ENCODE peak calls at places on chromosomes 11 and 22, in ten cellular contexts. One of them, this sample, is unnamed.

GRCh38 chr22:19886605-19887250 is 32.1 kb upstream of the GNB1L start:
- DNase-seq in fibroblast of lung: peak
- DNase-seq in PC-9: no peak
- DNase-seq in mucosa of descending colon: no peak
- DNase-seq in A549: no peak
- DNase-seq in retinal pigment epithelial cell: no peak
- DNase-seq in tibial artery: no peak
- DNase-seq in foreskin fibroblast: peak
- DNase-seq in progenitor cell of endocrine pancreas: no peak
- DNase-seq in heart left ventricle: peak
- DNase-seq in this sample: peak

GRCh38 chr22:46737976-46738641 is at the start of gene CERK:
- DNase-seq in fibroblast of lung: peak
- DNase-seq in PC-9: peak
- DNase-seq in mucosa of descending colon: peak
- DNase-seq in A549: peak
- DNase-seq in retinal pigment epithelial cell: no peak
- DNase-seq in tibial artery: peak
- DNase-seq in foreskin fibroblast: peak
- DNase-seq in progenitor cell of endocrine pancreas: peak
- DNase-seq in heart left ventricle: peak
- DNase-seq in this sample: peak

GRCh38 chr22:36870250-36870649 is 9.4 kb downstream of the NCF4 start:
- DNase-seq in fibroblast of lung: no peak
- DNase-seq in PC-9: peak
- DNase-seq in mucosa of descending colon: no peak
- DNase-seq in A549: peak
- DNase-seq in retinal pigment epithelial cell: no peak
- DNase-seq in tibial artery: no peak
- DNase-seq in foreskin fibroblast: no peak
- DNase-seq in progenitor cell of endocrine pancreas: no peak
- DNase-seq in heart left ventricle: no peak
- DNase-seq in this sample: no peak

GRCh38 chr11:61075891-61076290 is 26.4 kb upstream of the CD5 start:
- DNase-seq in fibroblast of lung: peak
- DNase-seq in PC-9: peak
- DNase-seq in mucosa of descending colon: peak
- DNase-seq in A549: no peak
- DNase-seq in retinal pigment epithelial cell: peak
- DNase-seq in tibial artery: no peak
- DNase-seq in foreskin fibroblast: peak
- DNase-seq in progenitor cell of endocrine pancreas: no peak
- DNase-seq in heart left ventricle: no peak
- DNase-seq in this sample: no peak

GRCh38 chr22:32905400-32905799 is 103.9 kb downstream of the TIMP3 start:
- DNase-seq in fibroblast of lung: no peak
- DNase-seq in PC-9: no peak
- DNase-seq in mucosa of descending colon: no peak
- DNase-seq in A549: no peak
- DNase-seq in retinal pigment epithelial cell: peak
- DNase-seq in tibial artery: no peak
- DNase-seq in foreskin fibroblast: no peak
- DNase-seq in progenitor cell of endocrine pancreas: no peak
- DNase-seq in heart left ventricle: no peak
- DNase-seq in this sample: no peak

GRCh38 chr11:128297111-128297651 is 290.2 kb downstream of the ETS1 start:
- DNase-seq in fibroblast of lung: no peak
- DNase-seq in PC-9: no peak
- DNase-seq in mucosa of descending colon: no peak
- DNase-seq in A549: no peak
- DNase-seq in retinal pigment epithelial cell: no peak
- DNase-seq in tibial artery: no peak
- DNase-seq in foreskin fibroblast: no peak
- DNase-seq in progenitor cell of endocrine pancreas: no peak
- DNase-seq in heart left ventricle: no peak
- DNase-seq in this sample: no peak

GRCh38 chr11:33668468-33668825 is 32.2 kb downstream of the C11orf91 start:
- DNase-seq in fibroblast of lung: no peak
- DNase-seq in PC-9: no peak
- DNase-seq in mucosa of descending colon: no peak
- DNase-seq in A549: no peak
- DNase-seq in retinal pigment epithelial cell: no peak
- DNase-seq in tibial artery: no peak
- DNase-seq in foreskin fibroblast: no peak
- DNase-seq in progenitor cell of endocrine pancreas: no peak
- DNase-seq in heart left ventricle: no peak
- DNase-seq in this sample: no peak

GRCh38 chr11:14357843-14358728 is 897 bp downstream of the RRAS2 start:
- DNase-seq in fibroblast of lung: peak
- DNase-seq in PC-9: peak
- DNase-seq in mucosa of descending colon: peak
- DNase-seq in A549: peak
- DNase-seq in retinal pigment epithelial cell: peak
- DNase-seq in tibial artery: peak
- DNase-seq in foreskin fibroblast: peak
- DNase-seq in progenitor cell of endocrine pancreas: peak
- DNase-seq in heart left ventricle: peak
- DNase-seq in this sample: peak

GRCh38 chr11:124746621-124747243 is 5.3 kb downstream of the VSIG2 start:
- DNase-seq in fibroblast of lung: peak
- DNase-seq in PC-9: peak
- DNase-seq in mucosa of descending colon: peak
- DNase-seq in A549: peak
- DNase-seq in retinal pigment epithelial cell: peak
- DNase-seq in tibial artery: peak
- DNase-seq in foreskin fibroblast: peak
- DNase-seq in progenitor cell of endocrine pancreas: peak
- DNase-seq in heart left ventricle: peak
- DNase-seq in this sample: peak

GRCh38 chr11:68117896-68118470 is 3.2 kb downstream of the CHKA start:
- DNase-seq in fibroblast of lung: no peak
- DNase-seq in PC-9: no peak
- DNase-seq in mucosa of descending colon: no peak
- DNase-seq in A549: no peak
- DNase-seq in retinal pigment epithelial cell: no peak
- DNase-seq in tibial artery: no peak
- DNase-seq in foreskin fibroblast: no peak
- DNase-seq in progenitor cell of endocrine pancreas: no peak
- DNase-seq in heart left ventricle: no peak
- DNase-seq in this sample: no peak

GRCh38 chr11:2862950-2863618 is 22.5 kb downstream of the CDKN1C start:
- DNase-seq in fibroblast of lung: no peak
- DNase-seq in PC-9: no peak
- DNase-seq in mucosa of descending colon: no peak
- DNase-seq in A549: no peak
- DNase-seq in retinal pigment epithelial cell: no peak
- DNase-seq in tibial artery: no peak
- DNase-seq in foreskin fibroblast: no peak
- DNase-seq in progenitor cell of endocrine pancreas: no peak
- DNase-seq in heart left ventricle: no peak
- DNase-seq in this sample: no peak

GRCh38 chr11:133955945-133956421 is 785 bp downstream of the IGSF9B start:
- DNase-seq in fibroblast of lung: no peak
- DNase-seq in PC-9: no peak
- DNase-seq in mucosa of descending colon: no peak
- DNase-seq in A549: no peak
- DNase-seq in retinal pigment epithelial cell: no peak
- DNase-seq in tibial artery: no peak
- DNase-seq in foreskin fibroblast: no peak
- DNase-seq in progenitor cell of endocrine pancreas: no peak
- DNase-seq in heart left ventricle: peak
- DNase-seq in this sample: no peak

GRCh38 chr11:30285416-30286121 is 37.3 kb upstream of the ARL14EP start:
- DNase-seq in fibroblast of lung: no peak
- DNase-seq in PC-9: no peak
- DNase-seq in mucosa of descending colon: no peak
- DNase-seq in A549: no peak
- DNase-seq in retinal pigment epithelial cell: no peak
- DNase-seq in tibial artery: no peak
- DNase-seq in foreskin fibroblast: no peak
- DNase-seq in progenitor cell of endocrine pancreas: no peak
- DNase-seq in heart left ventricle: no peak
- DNase-seq in this sample: no peak

GRCh38 chr11:47373876-47374820 is 4.2 kb downstream of the SPI1 start:
- DNase-seq in fibroblast of lung: peak
- DNase-seq in PC-9: peak
- DNase-seq in mucosa of descending colon: peak
- DNase-seq in A549: peak
- DNase-seq in retinal pigment epithelial cell: no peak
- DNase-seq in tibial artery: peak
- DNase-seq in foreskin fibroblast: peak
- DNase-seq in progenitor cell of endocrine pancreas: peak
- DNase-seq in heart left ventricle: peak
- DNase-seq in this sample: peak

DNA sequence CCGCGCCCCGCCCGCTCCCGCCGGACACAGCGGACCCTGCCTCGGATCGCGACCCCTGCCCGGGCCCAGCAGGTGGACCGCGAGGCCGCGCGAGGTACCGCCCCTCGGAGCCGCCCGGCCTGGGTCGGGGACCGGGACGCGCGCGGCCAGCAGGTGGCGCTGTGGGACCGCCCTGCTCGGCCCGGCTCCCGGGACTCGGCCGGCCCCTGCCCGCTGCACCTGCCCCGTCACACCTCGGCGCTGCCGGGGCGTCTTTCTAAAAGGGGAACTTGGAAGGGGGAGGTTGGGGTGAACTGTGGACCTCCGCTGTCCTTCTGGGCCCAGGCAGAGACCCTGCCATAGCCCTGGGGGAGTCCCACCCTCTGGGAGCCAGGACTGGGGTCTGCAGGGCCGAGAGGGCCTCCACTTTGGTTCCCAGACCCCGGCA is 11.1 kb downstream of the CRELD2 start:
- DNase-seq in fibroblast of lung: no peak
- DNase-seq in PC-9: peak
- DNase-seq in mucosa of descending colon: peak
- DNase-seq in A549: no peak
- DNase-seq in retinal pigment epithelial cell: no peak
- DNase-seq in tibial artery: no peak
- DNase-seq in foreskin fibroblast: peak
- DNase-seq in progenitor cell of endocrine pancreas: peak
- DNase-seq in heart left ventricle: peak
- DNase-seq in this sample: peak
- TF ChIP-seq CTCF in fibroblast of lung: peak
- TF ChIP-seq CTCF in PC-9: peak
- TF ChIP-seq CTCF in mucosa of descending colon: peak
- TF ChIP-seq CTCF in A549: peak
- TF ChIP-seq CTCF in retinal pigment epithelial cell: peak
- TF ChIP-seq CTCF in tibial artery: peak
- TF ChIP-seq CTCF in foreskin fibroblast: peak
- TF ChIP-seq CTCF in progenitor cell of endocrine pancreas: peak
- TF ChIP-seq CTCF in heart left ventricle: peak
- TF ChIP-seq CTCF in this sample: peak

DNA sequence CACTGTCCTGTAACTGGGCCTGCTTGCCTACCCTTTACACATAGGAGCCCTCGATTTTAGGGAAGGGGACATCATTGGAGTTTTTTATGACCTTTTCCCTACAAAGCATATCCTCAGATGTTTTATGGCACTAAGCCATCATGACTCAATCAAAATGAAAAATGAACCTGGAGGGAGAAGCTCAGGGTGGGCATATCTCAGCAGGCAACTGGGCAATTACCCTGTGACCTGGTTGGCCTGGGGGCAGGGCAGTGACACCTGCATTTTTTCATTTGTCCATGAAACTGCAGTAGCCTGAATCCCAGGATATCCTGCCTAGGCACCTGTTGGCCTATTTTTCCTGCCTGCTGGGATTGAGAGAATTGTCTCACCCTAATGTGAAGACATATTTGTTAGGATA is 45.2 kb upstream of the BLID start:
- DNase-seq in fibroblast of lung: no peak
- DNase-seq in PC-9: no peak
- DNase-seq in mucosa of descending colon: no peak
- DNase-seq in A549: no peak
- DNase-seq in retinal pigment epithelial cell: no peak
- DNase-seq in tibial artery: no peak
- DNase-seq in foreskin fibroblast: no peak
- DNase-seq in progenitor cell of endocrine pancreas: no peak
- DNase-seq in heart left ventricle: no peak
- DNase-seq in this sample: no peak
- TF ChIP-seq CTCF in fibroblast of lung: no peak
- TF ChIP-seq CTCF in PC-9: no peak
- TF ChIP-seq CTCF in mucosa of descending colon: no peak
- TF ChIP-seq CTCF in A549: no peak
- TF ChIP-seq CTCF in retinal pigment epithelial cell: no peak
- TF ChIP-seq CTCF in tibial artery: no peak
- TF ChIP-seq CTCF in foreskin fibroblast: no peak
- TF ChIP-seq CTCF in progenitor cell of endocrine pancreas: no peak
- TF ChIP-seq CTCF in heart left ventricle: no peak
- TF ChIP-seq CTCF in this sample: no peak

GRCh38 chr11:69951821-69952590 is 126.1 kb upstream of the ANO1 start:
- DNase-seq in fibroblast of lung: no peak
- DNase-seq in PC-9: no peak
- DNase-seq in mucosa of descending colon: no peak
- DNase-seq in A549: no peak
- DNase-seq in retinal pigment epithelial cell: no peak
- DNase-seq in tibial artery: no peak
- DNase-seq in foreskin fibroblast: no peak
- DNase-seq in progenitor cell of endocrine pancreas: no peak
- DNase-seq in heart left ventricle: no peak
- DNase-seq in this sample: no peak

GRCh38 chr11:69950621-69951020 is 127.5 kb upstream of the ANO1 start:
- DNase-seq in fibroblast of lung: no peak
- DNase-seq in PC-9: no peak
- DNase-seq in mucosa of descending colon: no peak
- DNase-seq in A549: no peak
- DNase-seq in retinal pigment epithelial cell: no peak
- DNase-seq in tibial artery: no peak
- DNase-seq in foreskin fibroblast: no peak
- DNase-seq in progenitor cell of endocrine pancreas: no peak
- DNase-seq in heart left ventricle: no peak
- DNase-seq in this sample: no peak

GRCh38 chr11:69948256-69949141 is 129.3 kb upstream of the FGF3 start:
- DNase-seq in fibroblast of lung: peak
- DNase-seq in PC-9: peak
- DNase-seq in mucosa of descending colon: no peak
- DNase-seq in A549: peak
- DNase-seq in retinal pigment epithelial cell: peak
- DNase-seq in tibial artery: no peak
- DNase-seq in foreskin fibroblast: peak
- DNase-seq in progenitor cell of endocrine pancreas: no peak
- DNase-seq in heart left ventricle: no peak
- DNase-seq in this sample: no peak

GRCh38 chr11:69949327-69949726 is 128.8 kb upstream of the ANO1 start:
- DNase-seq in fibroblast of lung: peak
- DNase-seq in PC-9: peak
- DNase-seq in mucosa of descending colon: no peak
- DNase-seq in A549: peak
- DNase-seq in retinal pigment epithelial cell: peak
- DNase-seq in tibial artery: peak
- DNase-seq in foreskin fibroblast: peak
- DNase-seq in progenitor cell of endocrine pancreas: no peak
- DNase-seq in heart left ventricle: no peak
- DNase-seq in this sample: peak

GRCh38 chr11:69950120-69950519 is 128.0 kb upstream of the ANO1 start:
- DNase-seq in fibroblast of lung: peak
- DNase-seq in PC-9: peak
- DNase-seq in mucosa of descending colon: peak
- DNase-seq in A549: peak
- DNase-seq in retinal pigment epithelial cell: no peak
- DNase-seq in tibial artery: no peak
- DNase-seq in foreskin fibroblast: no peak
- DNase-seq in progenitor cell of endocrine pancreas: no peak
- DNase-seq in heart left ventricle: no peak
- DNase-seq in this sample: peak
- TF ChIP-seq CTCF in fibroblast of lung: peak
- TF ChIP-seq CTCF in PC-9: peak
- TF ChIP-seq CTCF in mucosa of descending colon: no peak
- TF ChIP-seq CTCF in A549: peak
- TF ChIP-seq CTCF in retinal pigment epithelial cell: peak
- TF ChIP-seq CTCF in tibial artery: peak
- TF ChIP-seq CTCF in foreskin fibroblast: peak
- TF ChIP-seq CTCF in progenitor cell of endocrine pancreas: peak
- TF ChIP-seq CTCF in heart left ventricle: peak
- TF ChIP-seq CTCF in this sample: peak

GRCh38 chr11:74683279-74683871 is 47.9 kb downstream of the CHRDL2 start:
- DNase-seq in fibroblast of lung: no peak
- DNase-seq in PC-9: no peak
- DNase-seq in mucosa of descending colon: peak
- DNase-seq in A549: no peak
- DNase-seq in retinal pigment epithelial cell: no peak
- DNase-seq in tibial artery: peak
- DNase-seq in foreskin fibroblast: peak
- DNase-seq in progenitor cell of endocrine pancreas: no peak
- DNase-seq in heart left ventricle: no peak
- DNase-seq in this sample: no peak
- TF ChIP-seq CTCF in fibroblast of lung: peak
- TF ChIP-seq CTCF in PC-9: no peak
- TF ChIP-seq CTCF in mucosa of descending colon: no peak
- TF ChIP-seq CTCF in A549: no peak
- TF ChIP-seq CTCF in retinal pigment epithelial cell: peak
- TF ChIP-seq CTCF in tibial artery: peak
- TF ChIP-seq CTCF in foreskin fibroblast: peak
- TF ChIP-seq CTCF in progenitor cell of endocrine pancreas: peak
- TF ChIP-seq CTCF in heart left ventricle: peak
- TF ChIP-seq CTCF in this sample: peak